ENCODE peak calls at places on chromosomes 2 and 18, in six cellular contexts. K is NCI-H510A treated with DMSO at 0.1 percent for 48 hours; S is GM19239; F is glutamatergic neuron; E is HT-29; W is stimulated activated CD4-positive, alpha-beta T cell treated with anti-CD3 and anti-CD28 coated beads, Interleukin-12 subunit alpha, Interleukin-12 subunit beta, amount 100 ng/mL, for 48 hours. I is an unnamed sample.

GRCh38 chr2:176685908-176686307 is 416.7 kb downstream of the MTX2 start:
- DNase-seq in E (no peak), K (no peak), W (no peak), S (no peak), F (no peak), I (no peak)

GRCh38 chr2:188381614-188382013 is 89.9 kb downstream of the GULP1 start:
- DNase-seq in W (no peak), E (peak), K (no peak), F (no peak), S (no peak), I (no peak)

GRCh38 chr2:18117592-18117991 is 239.1 kb downstream of the KCNS3 start:
- DNase-seq in S (no peak), W (no peak), F (peak), E (peak), K (no peak), I (peak)

GRCh38 chr18:58221060-58221725 is 177.2 kb downstream of the NEDD4L start:
- DNase-seq in F (no peak), W (no peak), S (no peak), E (peak), K (no peak), I (no peak)

GRCh38 chr2:10269711-10270610 is 32.7 kb upstream of the HPCAL1 start:
- DNase-seq in K (peak), W (no peak), F (peak), S (no peak), E (no peak), I (no peak)

GRCh38 chr2:180519276-180519675 is 461.1 kb upstream of the UBE2E3 start:
- DNase-seq in F (no peak), E (no peak), S (no peak), W (no peak), K (no peak), I (no peak)

GRCh38 chr2:98713332-98714015 is 17.5 kb downstream of the MGAT4A start:
- DNase-seq in E (no peak), F (no peak), K (no peak), W (no peak), S (no peak), I (no peak)

GRCh38 chr18:3498705-3499451 is 48.9 kb downstream of the TGIF1 start:
- DNase-seq in K (no peak), E (peak), W (no peak), S (no peak), F (peak), I (no peak)

GRCh38 chr2:218569661-218570500 is 1.2 kb downstream of the CNOT9 start:
- DNase-seq in W (no peak), E (peak), F (no peak), S (no peak), K (no peak), I (peak)

GRCh38 chr18:21741511-21742322 is 1.1 kb downstream of the MIB1 start:
- DNase-seq in K (peak), F (peak), E (peak), S (no peak), W (no peak), I (peak)

I was measured in HL-60.